ENCODE peak calls at places on chromosome 14, in four cellular contexts. E is astrocyte of the hippocampus; R is stimulated activated naive CD4-positive, alpha-beta T cell; Q is WTC11. D is an unnamed sample.

GRCh38 chr14:104643306-104643705 is 38.7 kb upstream of the TMEM179 start:
- DNase-seq in E (no peak), R (no peak), Q (no peak), D (no peak)

GRCh38 chr14:32710351-32711102 is 228.2 kb upstream of the NPAS3 start:
- DNase-seq in E (no peak), R (no peak), Q (no peak), D (no peak)

GRCh38 chr14:74934476-74935339 is 11.6 kb upstream of the RPS6KL1 start:
- DNase-seq in E (no peak), R (no peak), Q (no peak), D (peak)

GRCh38 chr14:87343641-87344040 is 649.3 kb downstream of the GALC start:
- DNase-seq in E (no peak), R (no peak), Q (no peak), D (no peak)

GRCh38 chr14:75238728-75239455 is 39.7 kb upstream of the FOS start:
- DNase-seq in E (no peak), R (no peak), Q (no peak), D (peak)

GRCh38 chr14:101502761-101503392 is 58.4 kb upstream of the DIO3 start:
- DNase-seq in E (no peak), R (no peak), Q (no peak), D (no peak)

GRCh38 chr14:31969371-31969770 is 107.7 kb upstream of the ARHGAP5 start:
- DNase-seq in E (no peak), R (no peak), Q (no peak), D (no peak)

GRCh38 chr14:104735830-104736642 is 12.0 kb downstream of the ADSS1 start:
- DNase-seq in E (peak), R (no peak), Q (no peak), D (peak)

GRCh38 chr14:64878775-64879634 is 702 bp downstream of the SPTB start:
- DNase-seq in E (no peak), R (no peak), Q (peak), D (peak)

GRCh38 chr14:84074626-84075025 is 1455.3 kb upstream of the FLRT2 start:
- DNase-seq in E (no peak), R (no peak), Q (no peak), D (no peak)

GRCh38 chr14:28886940-28887339 is 120.4 kb downstream of the FOXG1 start:
- DNase-seq in E (no peak), R (no peak), Q (no peak), D (no peak)

GRCh38 chr14:21106191-21106505 is 5.3 kb downstream of the TMEM253 start:
- DNase-seq in E (no peak), R (no peak), Q (no peak), D (no peak)

GRCh38 chr14:68089146-68089715 is 269.7 kb downstream of the RAD51B start:
- DNase-seq in E (peak), R (no peak), Q (no peak), D (peak)

GRCh38 chr14:46571970-46572369 is 79.6 kb downstream of the RPL10L start:
- DNase-seq in E (peak), R (no peak), Q (no peak), D (no peak)

GRCh38 chr14:61107148-61107641 is 126.2 kb downstream of the SLC38A6 start:
- DNase-seq in E (no peak), R (no peak), Q (no peak), D (no peak)

GRCh38 chr14:61451891-61452400 is 130.6 kb downstream of the PRKCH start:
- DNase-seq in E (no peak), R (no peak), Q (no peak), D (no peak)

GRCh38 chr14:96079066-96079465 is 39.9 kb downstream of the C14orf132 start:
- DNase-seq in E (no peak), R (no peak), Q (no peak), D (no peak)

GRCh38 chr14:104557766-104558165 is 21.8 kb upstream of the C14orf180 start:
- DNase-seq in E (no peak), R (no peak), Q (no peak), D (no peak)

GRCh38 chr14:24093901-24094838 is at the start of gene PCK2:
- DNase-seq in E (peak), R (peak), Q (peak), D (peak)

GRCh38 chr14:85701763-85702162 is 171.8 kb downstream of the FLRT2 start:
- DNase-seq in E (no peak), R (no peak), Q (no peak), D (peak)